ENCODE peak calls at places on chromosomes 5 and 9, in five cellular contexts. E, F, T, S and Q are unnamed samples.

GRCh38 chr5:52481216-52481615 is 306.5 kb upstream of the ITGA1 start:
- DNase-seq in F (no peak), S (no peak), T (no peak), E (no peak), Q (no peak)

GRCh38 chr9:22147818-22148573 is 138.9 kb upstream of the CDKN2B start:
- DNase-seq in E (peak; percentile 55), F (no peak), T (no peak), S (peak; percentile 94), Q (peak; percentile 96)

GRCh38 chr9:95383198-95383673 is 65.7 kb upstream of the FANCC start:
- DNase-seq in F (no peak), T (no peak), E (peak; percentile 25), S (peak; percentile 44), Q (peak; percentile 34)

GRCh38 chr9:125509476-125509875 is 197.5 kb downstream of the MAPKAP1 start:
- DNase-seq in F (peak; percentile 40), T (no peak), S (no peak), E (no peak), Q (no peak)

GRCh38 chr9:128106940-128107259 is 20.6 kb downstream of the PTGES2 start:
- DNase-seq in T (peak; percentile 66), E (no peak), S (no peak), F (peak; percentile 27), Q (no peak)

GRCh38 chr5:171926311-171926710 is 80.1 kb downstream of the FBXW11 start:
- DNase-seq in F (no peak), E (no peak), T (no peak), S (no peak), Q (no peak)

GRCh38 chr9:123120131-123120530 is 86.7 kb downstream of the GPR21 start:
- DNase-seq in T (no peak), S (no peak), E (no peak), F (no peak), Q (peak; percentile 75)

GRCh38 chr5:181151146-181151545 is 3.8 kb downstream of the OR2V2 start:
- DNase-seq in S (no peak), F (no peak), T (no peak), E (no peak), Q (no peak)

GRCh38 chr9:76557674-76558073 is 98.7 kb downstream of the GCNT1 start:
- DNase-seq in T (no peak), S (peak; percentile 11), F (no peak), E (no peak), Q (no peak)

GRCh38 chr5:73938280-73938937 is 312.4 kb downstream of the ARHGEF28 start:
- DNase-seq in F (no peak), S (peak; percentile 70), T (no peak), E (no peak), Q (peak; percentile 96)

GRCh38 chr5:52799983-52800393 is 12.3 kb downstream of the ITGA1 start:
- DNase-seq in S (peak; percentile 78), F (peak; percentile 97), E (peak; percentile 86), T (peak; percentile 98), Q (peak; percentile 94)

DNA sequence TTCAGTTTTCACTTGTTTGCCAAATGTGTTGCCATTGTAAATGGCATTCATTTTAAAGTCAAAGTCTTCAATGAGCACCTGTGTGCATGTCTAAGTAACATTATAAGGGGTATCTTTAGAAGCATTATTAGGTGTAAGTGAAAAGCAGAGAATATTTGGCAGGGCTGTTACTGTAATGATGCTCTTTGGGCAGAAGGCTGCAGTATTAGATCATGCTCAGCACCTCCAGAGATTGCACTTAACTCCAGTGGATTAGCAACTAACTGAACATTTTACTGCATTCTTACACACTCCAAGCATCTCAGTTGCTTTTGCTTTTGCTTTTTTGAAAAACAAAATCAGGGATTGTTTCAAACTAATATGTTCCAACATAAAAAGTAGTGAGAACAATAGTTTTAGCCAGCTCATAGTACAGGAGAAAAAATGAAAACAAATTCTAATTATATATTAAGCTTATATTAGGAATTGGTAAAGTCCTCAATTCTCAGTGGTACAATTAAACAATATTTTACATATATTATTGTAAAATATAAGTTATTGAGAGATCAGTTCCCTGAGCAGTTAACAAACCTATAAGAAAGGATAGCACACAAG is 1740.9 kb upstream of the CDH9 start:
- DNase-seq in T (no peak), F (no peak), S (no peak), E (no peak), Q (no peak)
- TF ChIP-seq CTCF in T (no peak), F (no peak), S (no peak), E (peak; percentile 36), Q (peak; percentile 14)

DNA sequence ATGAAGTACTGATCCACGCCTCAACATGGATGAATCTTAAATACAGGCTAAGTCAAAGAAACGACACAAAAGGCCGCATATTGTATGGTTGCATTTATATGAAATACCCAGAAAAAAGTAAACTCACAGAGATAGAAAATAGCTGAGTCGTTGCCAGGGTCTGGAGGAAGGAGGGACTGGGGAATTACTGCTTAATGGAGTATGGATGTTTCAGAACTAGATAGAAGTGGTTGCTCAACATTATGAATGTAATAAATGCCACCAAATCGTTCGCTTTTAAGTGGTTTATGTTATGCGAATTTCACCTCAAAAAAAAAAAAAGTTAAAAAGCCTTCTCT is 780 bp upstream of the MSANTD3 start:
- DNase-seq in S (no peak), E (no peak), T (no peak), F (no peak), Q (no peak)
- H3K4me3 ChIP-seq in S (peak overlapping the region; percentile 66), E (peak overlapping the region; percentile 79), T (peak overlapping the region; percentile 62), F (peak overlapping the region; percentile 60), Q (peak overlapping the region; percentile 61)

GRCh38 chr5:64147849-64148441 is 17.7 kb upstream of the RNF180 start:
- DNase-seq in E (peak; percentile 7), F (peak; percentile 66), T (peak; percentile 70), S (peak; percentile 6), Q (peak; percentile 57)
- TF ChIP-seq CTCF in E (peak; percentile 79), F (peak; percentile 72), T (peak; percentile 78), S (peak; percentile 49), Q (peak; percentile 80)

DNA sequence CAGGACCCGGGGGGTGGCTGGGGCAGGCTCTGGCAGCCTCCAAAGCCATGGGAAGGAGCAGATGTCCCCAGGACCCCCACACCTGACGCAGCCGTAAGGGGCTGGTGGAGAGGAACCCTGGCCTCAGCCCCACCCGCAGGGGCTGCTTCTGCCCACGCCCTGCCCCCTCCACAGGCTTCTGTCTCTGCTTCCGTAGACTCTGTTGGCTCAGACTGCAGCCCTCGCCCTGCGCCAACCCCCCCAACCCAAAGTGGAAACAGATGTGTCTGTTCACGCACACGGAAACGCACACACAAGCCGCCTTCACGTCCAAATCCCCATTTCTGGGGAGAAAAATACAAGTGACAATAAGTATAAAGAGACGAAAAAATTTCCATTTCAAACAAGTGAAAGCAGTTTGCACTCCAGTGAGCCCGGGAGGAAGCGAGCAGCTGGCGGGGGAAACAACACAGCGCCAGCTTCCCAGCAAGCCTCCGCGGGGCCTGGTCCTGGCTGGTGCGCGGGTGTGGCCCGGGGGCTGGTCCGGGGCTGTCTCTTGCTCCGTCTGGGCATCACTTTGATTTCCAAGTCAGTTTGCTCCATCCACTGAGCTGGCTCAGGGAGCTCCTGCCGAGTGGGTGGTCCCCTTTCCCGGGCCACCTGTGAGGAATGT is 32.6 kb upstream of the RXRA start:
- DNase-seq in T (peak; percentile 56), E (no peak), F (no peak), S (no peak), Q (no peak)
- H3K4me3 ChIP-seq in T (peak overlapping the region; percentile 13), E (peak overlapping the region; percentile 0), F (peak overlapping the region; percentile 27), S (peak overlapping the region; percentile 29), Q (no peak overlapping the region)

DNA sequence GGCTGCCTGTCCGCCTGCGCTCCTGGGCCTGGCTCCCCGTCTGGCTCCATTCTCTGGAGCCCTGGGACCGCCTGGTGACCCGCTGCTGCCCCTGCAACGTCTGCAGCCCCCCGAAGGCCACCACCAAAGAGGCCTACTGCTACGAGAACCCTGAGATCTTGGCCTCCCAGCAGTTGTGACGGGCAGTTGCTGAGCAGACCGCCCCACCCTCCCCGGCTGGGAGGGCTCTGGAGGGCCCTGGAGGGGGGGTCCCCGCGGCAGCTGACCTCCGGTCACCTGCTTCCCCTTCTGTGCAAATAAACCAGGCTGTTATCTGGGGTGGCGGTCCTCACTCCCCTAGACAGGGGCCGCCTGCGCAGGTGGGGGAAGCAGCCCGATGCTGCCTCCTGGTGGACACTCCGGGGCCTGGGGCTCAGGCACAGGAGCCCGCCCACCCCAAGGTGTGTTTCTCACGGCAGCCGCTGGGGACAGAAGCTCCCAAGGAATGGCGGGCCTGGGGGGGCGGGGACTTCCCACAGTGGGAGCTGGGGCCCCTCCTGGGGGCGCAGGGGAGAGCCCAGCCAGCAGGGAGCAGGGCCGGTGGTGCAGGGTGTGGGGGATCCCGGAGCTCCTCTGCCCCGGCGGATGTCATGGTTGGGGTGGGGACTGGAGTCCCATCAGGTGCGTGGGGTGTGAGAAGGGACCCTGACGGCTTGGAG is 4.7 kb upstream of the TUBB4B start:
- DNase-seq in S (peak; percentile 26), F (peak; percentile 91), T (peak; percentile 94), E (peak; percentile 87), Q (peak; percentile 73)
- TF ChIP-seq CTCF in S (peak; percentile 98), F (peak; percentile 98), T (peak; percentile 91), E (peak; percentile 99), Q (peak; percentile 100)

GRCh38 chr9:34627716-34628655 is 880 bp downstream of the ARID3C start:
- DNase-seq in F (no peak), S (no peak), E (no peak), T (no peak), Q (no peak)
- H3K4me3 ChIP-seq in F (peak overlapping the region; percentile 37), S (no peak overlapping the region), E (peak overlapping the region; percentile 73), T (peak overlapping the region; percentile 64), Q (no peak overlapping the region)

GRCh38 chr9:4327504-4328191 is 27.8 kb upstream of the GLIS3 start:
- DNase-seq in F (no peak), E (no peak), T (no peak), S (peak; percentile 53), Q (peak; percentile 71)
- TF ChIP-seq CTCF in F (no peak), E (peak; percentile 17), T (no peak), S (peak; percentile 31), Q (peak; percentile 20)

GRCh38 chr5:50749873-50750272 is 83.4 kb downstream of the PARP8 start:
- DNase-seq in F (no peak), E (no peak), T (no peak), S (no peak), Q (no peak)
- H3K4me3 ChIP-seq in F (no peak overlapping the region), E (no peak overlapping the region), T (no peak overlapping the region), S (no peak overlapping the region), Q (no peak overlapping the region)